ENCODE peak calls at places on chromosomes 6 and 20, in seven cellular contexts. X is sigmoid colon; D is fibroblast of lung; V is GM23248; N is naive thymus-derived CD4-positive, alpha-beta T cell; I is BE2C; Q is heart left ventricle. Z is an unnamed sample. For H3K4me1 and H3K9me3, the result is how much of the 10 kb centered on the place peaks cover.

GRCh38 chr6:170429457-170429856 is 122.9 kb downstream of the FAM120B start:
- DNase-seq in X (no peak), I (no peak), Q (no peak), N (no peak), D (no peak), V (peak), Z (no peak)

GRCh38 chr20:61608275-61609085 is 356.4 kb downstream of the CDH4 start:
- DNase-seq in V (peak), X (no peak), I (no peak), D (peak), N (no peak), Q (peak), Z (peak)

GRCh38 chr6:139133272-139133671 is 1.6 kb upstream of the HECA start:
- DNase-seq in Q (no peak), X (no peak), V (no peak), I (no peak), N (no peak), D (no peak), Z (no peak)

GRCh38 chr6:127992144-127992543 is 91.3 kb upstream of the THEMIS start:
- DNase-seq in Q (no peak), D (no peak), N (no peak), X (no peak), V (no peak), I (no peak), Z (no peak)

GRCh38 chr20:51094221-51094620 is 71.3 kb upstream of the KCNG1 start:
- DNase-seq in V (peak), D (peak), X (no peak), Q (no peak), I (no peak), N (no peak), Z (no peak)

GRCh38 chr6:31572041-31572911 is at the start of gene LTA:
- DNase-seq in Q (no peak), I (no peak), X (no peak), N (peak), D (no peak), V (no peak), Z (no peak)

GRCh38 chr6:161533266-161533665 is 259.4 kb upstream of the AGPAT4 start:
- DNase-seq in I (no peak), V (no peak), N (no peak), D (no peak), X (no peak), Q (no peak), Z (no peak)

GRCh38 chr6:138382498-138383265 is 5.0 kb downstream of the SMIM28 start:
- DNase-seq in V (no peak), D (no peak), Q (no peak), N (no peak), I (no peak), X (no peak), Z (no peak)

GRCh38 chr20:3734111-3734843 is 1.8 kb downstream of the HSPA12B start:
- DNase-seq in V (no peak), D (no peak), N (no peak), I (no peak), X (peak), Q (peak), Z (no peak)
- H3K4me3 ChIP-seq in V (no peak), D (no peak), N (no peak), I (no peak), X (peak), Q (peak), Z (no peak)

GRCh38 chr6:156925718-156926607 is 148.8 kb downstream of the ARID1B start:
- DNase-seq in D (peak), N (no peak), Q (no peak), X (no peak), I (no peak), V (peak), Z (no peak)
- H3K4me1 ChIP-seq in D (under half), N (under half), Q (under half), X (under half), I (under half), V (under half), Z (under half)

DNA sequence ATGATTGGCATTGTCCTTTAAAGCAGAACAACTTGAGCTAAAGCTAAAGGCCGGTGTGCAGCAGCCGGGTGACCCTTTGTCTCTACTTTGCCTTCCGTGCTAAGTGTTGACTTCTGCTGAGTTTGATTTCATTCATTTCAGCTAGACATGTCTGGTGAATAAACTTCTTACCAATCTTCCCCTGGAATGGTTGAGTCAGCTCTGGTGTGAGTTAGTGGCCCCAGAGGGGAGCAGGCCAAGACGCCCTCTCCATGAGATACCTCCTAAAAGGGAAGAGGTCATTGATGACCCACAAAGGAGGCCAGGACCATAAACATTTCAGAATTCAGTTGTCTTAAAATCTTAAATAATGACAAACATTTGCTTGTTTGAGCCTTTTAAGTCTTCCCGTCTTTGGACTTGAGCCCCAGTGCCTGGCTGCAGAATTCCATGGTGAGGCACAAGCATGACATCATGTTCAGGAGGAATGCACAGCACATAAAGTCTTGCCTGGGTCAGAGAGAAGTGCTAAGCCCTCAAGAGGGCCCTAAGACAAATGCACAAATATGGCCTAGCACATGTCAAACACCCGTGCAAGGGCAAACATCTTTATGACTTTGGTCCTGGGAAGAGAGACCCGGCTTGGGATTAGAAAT is 96.3 kb upstream of the NEDD9 start:
- DNase-seq in V (peak), X (no peak), I (no peak), Q (no peak), D (peak), N (no peak), Z (no peak)
- H3K9me3 ChIP-seq in V (under half), X (under half), I (under half), Q (under half), D (under half), N (under half), Z (under half)

GRCh38 chr6:25366785-25367657 is 87.8 kb downstream of the CARMIL1 start:
- DNase-seq in X (no peak), D (peak), I (no peak), Q (no peak), V (peak), N (peak), Z (no peak)

GRCh38 chr6:25369043-25369442 is 89.9 kb downstream of the CARMIL1 start:
- DNase-seq in D (peak), I (peak), N (no peak), X (no peak), Q (no peak), V (no peak), Z (no peak)

GRCh38 chr6:25371037-25371347 is 91.8 kb downstream of the CARMIL1 start:
- DNase-seq in V (no peak), X (no peak), D (no peak), Q (no peak), N (no peak), I (no peak), Z (no peak)

GRCh38 chr6:25369450-25370086 is 90.4 kb downstream of the CARMIL1 start:
- DNase-seq in Q (no peak), D (peak), I (no peak), V (peak), X (no peak), N (peak), Z (no peak)

GRCh38 chr6:25370175-25371036 is 91.2 kb downstream of the CARMIL1 start:
- DNase-seq in X (no peak), V (no peak), N (no peak), D (no peak), I (no peak), Q (no peak), Z (no peak)
- H3K4me3 ChIP-seq in X (no peak), V (no peak), N (peak), D (no peak), I (no peak), Q (no peak), Z (no peak)

GRCh38 chr6:142842423-142843261 is 102.3 kb downstream of the HIVEP2 start:
- DNase-seq in Q (no peak), N (peak), D (peak), V (peak), X (no peak), I (no peak), Z (no peak)

GRCh38 chr6:142844065-142844755 is 100.8 kb downstream of the HIVEP2 start:
- DNase-seq in N (no peak), V (peak), Q (no peak), D (peak), X (no peak), I (no peak), Z (no peak)

GRCh38 chr6:142845143-142845571 is 99.8 kb downstream of the HIVEP2 start:
- DNase-seq in X (no peak), N (no peak), Q (no peak), I (no peak), V (peak), D (peak), Z (no peak)

GRCh38 chr6:142841915-142842314 is 103.1 kb downstream of the HIVEP2 start:
- DNase-seq in D (no peak), I (no peak), Q (no peak), N (no peak), V (no peak), X (no peak), Z (peak)

DNA sequence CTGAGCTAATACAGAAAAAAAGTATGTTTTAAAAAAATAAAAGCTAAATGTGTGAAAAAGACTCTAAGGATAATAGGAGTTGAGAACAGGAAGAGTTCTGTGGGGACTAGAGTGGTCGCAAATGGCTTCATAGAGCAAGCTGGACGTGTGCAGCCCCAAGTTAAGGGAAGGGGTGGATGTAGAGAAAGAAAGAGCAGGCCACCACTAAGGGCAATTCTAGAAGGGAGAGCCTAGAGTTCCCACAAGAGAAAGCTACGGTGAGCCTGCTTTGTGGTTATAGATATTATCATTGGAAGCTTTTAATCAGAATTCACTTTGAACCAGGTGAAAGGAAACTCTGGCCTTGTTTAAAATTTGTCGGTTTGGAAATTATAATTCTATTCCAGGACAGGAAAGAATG is 101.6 kb downstream of the HIVEP2 start:
- DNase-seq in X (no peak), D (no peak), V (no peak), I (no peak), Q (no peak), N (no peak), Z (peak)
- H3K4me1 ChIP-seq in X (under half), D (under half), V (half or more), I (under half), Q (half or more), N (half or more), Z (under half)

GRCh38 chr20:41608606-41609005 is 9.6 kb downstream of the CHD6 start:
- DNase-seq in Q (no peak), D (no peak), X (no peak), N (no peak), V (no peak), I (no peak), Z (no peak)
- H3K9me3 ChIP-seq in Q (under half), D (under half), X (under half), N (under half), V (under half), I (under half), Z (under half)

GRCh38 chr6:53066059-53066406 is 829 bp downstream of the FBXO9 start:
- DNase-seq in N (peak), V (peak), I (peak), D (peak), Q (peak), X (peak), Z (no peak)

GRCh38 chr6:53065266-53066058 is at the start of gene FBXO9:
- DNase-seq in D (peak), I (peak), V (peak), Q (peak), N (peak), X (peak), Z (peak)

GRCh38 chr6:53067799-53068442 is 2.7 kb downstream of the FBXO9 start:
- DNase-seq in V (no peak), D (no peak), N (no peak), I (no peak), Q (no peak), X (no peak), Z (no peak)

GRCh38 chr6:53067307-53067706 is 2.1 kb downstream of the FBXO9 start:
- DNase-seq in X (no peak), Q (no peak), V (peak), I (no peak), N (no peak), D (peak), Z (no peak)

GRCh38 chr6:53066874-53067273 is 1.7 kb downstream of the FBXO9 start:
- DNase-seq in Q (no peak), D (no peak), N (no peak), X (no peak), I (no peak), V (no peak), Z (no peak)
- H3K4me3 ChIP-seq in Q (peak), D (no peak), N (no peak), X (no peak), I (no peak), V (peak), Z (peak)

DNA sequence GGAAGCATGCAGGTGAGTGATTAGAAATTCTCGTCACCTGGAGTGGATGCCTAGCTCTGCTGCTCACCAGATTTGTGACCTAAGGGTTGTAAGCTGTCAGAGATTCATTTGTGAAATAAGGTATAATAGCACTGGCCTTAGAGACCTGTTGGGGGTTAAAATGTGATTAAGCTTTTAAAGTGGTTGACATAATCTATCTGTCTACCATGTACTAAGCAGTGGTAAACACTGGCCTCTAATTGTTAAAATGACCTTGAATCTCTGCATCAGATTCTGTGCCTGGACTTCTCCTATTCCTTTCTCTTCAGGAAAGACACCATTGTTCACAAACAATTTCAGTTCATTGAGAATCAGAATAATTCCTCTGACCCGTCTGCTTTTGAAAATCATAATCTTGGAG is 536.2 kb downstream of the CBLN4 start:
- DNase-seq in N (no peak), V (no peak), D (no peak), Q (no peak), X (no peak), I (no peak), Z (no peak)
- H3K4me1 ChIP-seq in N (under half), V (under half), D (under half), Q (under half), X (under half), I (under half), Z (under half)

DNA sequence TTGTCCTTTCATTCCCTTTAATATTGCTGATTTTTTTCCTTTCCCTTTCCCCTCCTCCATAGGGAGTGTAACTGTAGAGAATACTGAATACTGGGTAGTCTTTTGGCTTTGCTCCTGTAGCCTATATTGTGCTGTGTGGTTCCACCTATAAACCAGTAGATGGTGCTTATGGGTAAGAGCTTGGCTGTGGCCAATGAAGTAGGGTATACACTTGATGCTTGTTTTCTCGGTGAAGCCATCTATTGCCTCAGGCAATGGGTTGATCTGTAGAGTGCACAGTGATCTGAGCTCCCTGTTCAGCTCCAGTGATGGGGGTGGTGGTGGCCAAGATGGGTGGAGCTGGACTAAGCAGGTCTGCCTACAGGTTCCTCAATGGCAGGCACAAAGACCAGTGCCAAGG is 203.3 kb upstream of the IMPG1 start:
- DNase-seq in D (no peak), Q (no peak), V (no peak), I (no peak), X (no peak), N (no peak), Z (peak)
- H3K9me3 ChIP-seq in D (under half), Q (under half), V (under half), I (under half), X (under half), N (under half), Z (under half)